ENCODE peak calls at places on chromosome 14, in five cellular contexts. G is heart left ventricle, H is vagina, Z is Calu3, D is colonic mucosa. X is an unnamed sample.

GRCh38 chr14:50620341-50620740 is 47.8 kb downstream of the SAV1 start:
- DNase-seq in G (no peak), H (no peak), Z (no peak), D (no peak), X (peak; percentile 54)

GRCh38 chr14:21055473-21056117 is 2.0 kb upstream of the RNASE8 start:
- DNase-seq in G (no peak), H (no peak), Z (no peak), D (peak; percentile 80), X (no peak)

GRCh38 chr14:63178912-63179311 is 25.3 kb upstream of the RHOJ start:
- DNase-seq in G (no peak), H (no peak), Z (no peak), D (no peak), X (peak; percentile 23)

GRCh38 chr14:61456720-61457119 is 135.3 kb downstream of the PRKCH start:
- DNase-seq in G (peak; percentile 85), H (no peak), Z (peak; percentile 85), D (peak; percentile 90), X (peak; percentile 86)

GRCh38 chr14:26859483-26859882 is 261.6 kb upstream of the NOVA1 start:
- DNase-seq in G (no peak), H (no peak), Z (no peak), D (no peak), X (no peak)

GRCh38 chr14:52455291-52456088 is 96.8 kb downstream of the TXNDC16 start:
- DNase-seq in G (no peak), H (no peak), Z (no peak), D (no peak), X (peak; percentile 62)

GRCh38 chr14:95691591-95691990 is 5.4 kb downstream of the TCL1B start:
- DNase-seq in G (no peak), H (peak; percentile 75), Z (no peak), D (no peak), X (no peak)

GRCh38 chr14:53516261-53516774 is 363.2 kb upstream of the DDHD1 start:
- DNase-seq in G (no peak), H (no peak), Z (no peak), D (no peak), X (peak; percentile 16)

GRCh38 chr14:94728950-94729349 is 41.0 kb downstream of the GSC start:
- DNase-seq in G (no peak), H (no peak), Z (no peak), D (no peak), X (no peak)

GRCh38 chr14:47022721-47023120 is 371.1 kb upstream of the RPL10L start:
- DNase-seq in G (no peak), H (no peak), Z (no peak), D (no peak), X (no peak)

GRCh38 chr14:105999361-106000028 is 473.1 kb downstream of the TMEM121 start:
- DNase-seq in G (peak; percentile 47), H (no peak), Z (peak; percentile 37), D (peak; percentile 61), X (peak; percentile 47)
- TF ChIP-seq CTCF in G (peak; percentile 58), H (no peak), Z (peak; percentile 62), D (peak; percentile 35), X (peak; percentile 54)

GRCh38 chr14:34059925-34060746 is 109.3 kb upstream of the EGLN3 start:
- DNase-seq in G (peak; percentile 83), H (no peak), Z (peak; percentile 82), D (peak; percentile 87), X (peak; percentile 65)
- TF ChIP-seq CTCF in G (peak; percentile 38), H (no peak), Z (no peak), D (peak; percentile 38), X (peak; percentile 23)

GRCh38 chr14:91138511-91139359 is 24.9 kb downstream of the DGLUCY start:
- DNase-seq in G (no peak), H (no peak), Z (peak; percentile 50), D (peak; percentile 40), X (peak; percentile 49)
- TF ChIP-seq CTCF in G (peak; percentile 55), H (no peak), Z (peak; percentile 40), D (peak; percentile 41), X (peak; percentile 71)

DNA sequence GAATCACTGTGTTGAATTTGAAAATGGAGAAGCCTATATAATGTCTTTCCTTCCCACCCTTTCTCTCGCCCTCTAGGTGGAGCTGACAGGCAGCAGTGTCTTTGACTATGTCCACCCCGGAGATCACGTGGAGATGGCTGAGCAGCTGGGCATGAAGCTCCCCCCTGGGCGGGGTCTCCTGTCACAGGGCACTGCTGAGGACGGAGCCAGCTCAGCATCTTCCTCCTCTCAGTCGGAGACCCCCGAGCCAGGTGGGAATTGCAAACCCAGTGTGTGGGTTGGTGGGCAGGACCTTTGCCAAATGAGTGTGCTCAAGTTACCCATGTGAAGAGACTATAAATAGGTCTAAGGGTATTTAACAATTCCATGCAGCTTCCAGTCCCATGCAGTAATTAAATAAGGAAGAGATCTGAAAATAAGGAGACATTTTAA is 274.7 kb downstream of the EGLN3 start:
- DNase-seq in G (peak; percentile 29), H (no peak), Z (peak; percentile 53), D (peak; percentile 21), X (peak; percentile 81)
- TF ChIP-seq CTCF in G (peak; percentile 39), H (no peak), Z (no peak), D (no peak), X (peak; percentile 77)

DNA sequence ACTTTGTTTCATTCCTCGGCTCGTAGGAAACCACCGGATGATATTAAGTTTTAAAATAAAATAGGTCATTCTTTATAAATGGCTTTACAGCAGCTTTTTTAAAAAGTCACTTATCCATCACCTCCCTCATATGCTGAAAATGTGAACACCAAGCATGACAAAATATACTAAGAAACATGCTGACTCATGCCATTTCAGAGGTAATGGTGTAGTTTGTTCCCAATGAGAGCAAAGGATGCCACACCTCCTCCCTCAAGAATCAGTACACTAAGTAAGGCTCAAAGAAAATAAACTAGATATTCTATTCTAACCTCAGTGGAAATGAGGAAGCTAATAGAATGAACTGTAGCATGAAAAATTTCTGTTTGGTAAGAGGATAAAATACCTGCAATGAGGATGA is 5.5 kb upstream of the DIO2 start:
- DNase-seq in G (no peak), H (no peak), Z (no peak), D (no peak), X (peak; percentile 28)
- TF ChIP-seq CTCF in G (no peak), H (no peak), Z (no peak), D (no peak), X (no peak)

GRCh38 chr14:59197695-59198262 is 9.3 kb downstream of the DAAM1 start:
- DNase-seq in G (no peak), H (no peak), Z (no peak), D (no peak), X (no peak)

GRCh38 chr14:59199614-59200013 is 11.1 kb downstream of the DAAM1 start:
- DNase-seq in G (no peak), H (no peak), Z (no peak), D (no peak), X (peak; percentile 39)

GRCh38 chr14:59202031-59202430 is 13.6 kb downstream of the DAAM1 start:
- DNase-seq in G (no peak), H (no peak), Z (no peak), D (no peak), X (no peak)

GRCh38 chr14:59200214-59200613 is 11.7 kb downstream of the DAAM1 start:
- DNase-seq in G (no peak), H (no peak), Z (no peak), D (no peak), X (no peak)

DNA sequence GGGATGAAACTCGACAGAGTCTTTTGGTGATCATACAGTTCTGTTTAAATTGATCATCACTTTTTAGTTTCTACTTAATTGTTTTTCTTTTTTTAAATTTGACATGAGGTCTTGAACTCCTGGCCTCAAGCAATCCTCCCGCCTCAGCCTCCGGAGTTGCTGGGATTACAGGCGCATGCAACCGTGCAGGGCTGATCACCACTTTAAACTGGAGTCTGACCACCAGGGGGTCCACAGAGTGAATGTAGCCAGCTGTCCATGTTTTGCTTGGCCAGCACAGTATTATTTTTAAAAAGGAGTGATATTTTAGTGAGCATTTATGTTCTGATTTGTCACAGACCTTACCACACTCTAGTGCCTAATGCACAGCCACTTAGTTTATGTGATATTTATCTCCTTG is 10.7 kb downstream of the DAAM1 start:
- DNase-seq in G (no peak), H (no peak), Z (no peak), D (no peak), X (peak; percentile 62)
- TF ChIP-seq CTCF in G (no peak), H (no peak), Z (no peak), D (no peak), X (peak; percentile 53)

DNA sequence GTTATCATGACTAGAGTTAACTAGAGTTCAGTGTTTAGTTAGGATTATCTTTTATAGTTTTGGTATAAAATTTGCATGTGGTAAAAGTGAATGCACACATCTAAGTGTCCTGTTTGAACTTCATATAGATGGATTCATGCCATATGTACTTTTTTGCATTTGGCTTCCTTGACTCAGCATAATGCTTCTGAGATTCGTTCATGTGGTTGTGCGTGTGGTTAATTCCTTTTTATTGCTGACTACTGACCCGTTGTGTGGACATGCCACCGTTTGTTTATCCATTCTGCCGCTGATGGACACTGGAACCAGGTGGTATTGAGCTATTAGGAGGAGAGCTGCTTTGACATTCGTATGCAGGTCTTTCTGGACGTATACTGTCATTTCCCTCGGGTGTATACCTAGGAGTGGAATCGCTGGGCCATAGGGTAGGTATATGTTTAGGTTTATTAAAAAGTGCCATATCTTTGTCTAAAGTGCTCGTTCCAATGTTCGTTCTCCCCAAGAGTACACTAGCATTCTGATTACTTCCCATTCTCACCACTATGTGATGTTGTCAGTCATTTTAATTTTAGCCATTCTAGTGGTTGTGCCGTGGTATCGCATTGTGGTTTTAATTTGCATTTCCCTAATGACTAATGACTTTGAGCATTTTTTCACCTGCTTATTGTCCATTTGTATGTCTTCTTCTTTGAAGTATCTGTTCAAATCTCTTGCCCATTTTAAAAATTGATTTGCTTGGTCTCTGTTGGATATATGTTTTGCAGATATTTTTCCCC is 37.7 kb downstream of the RIN3 start:
- DNase-seq in G (no peak), H (no peak), Z (no peak), D (no peak), X (no peak)
- TF ChIP-seq CTCF in G (no peak), H (no peak), Z (no peak), D (no peak), X (no peak)

DNA sequence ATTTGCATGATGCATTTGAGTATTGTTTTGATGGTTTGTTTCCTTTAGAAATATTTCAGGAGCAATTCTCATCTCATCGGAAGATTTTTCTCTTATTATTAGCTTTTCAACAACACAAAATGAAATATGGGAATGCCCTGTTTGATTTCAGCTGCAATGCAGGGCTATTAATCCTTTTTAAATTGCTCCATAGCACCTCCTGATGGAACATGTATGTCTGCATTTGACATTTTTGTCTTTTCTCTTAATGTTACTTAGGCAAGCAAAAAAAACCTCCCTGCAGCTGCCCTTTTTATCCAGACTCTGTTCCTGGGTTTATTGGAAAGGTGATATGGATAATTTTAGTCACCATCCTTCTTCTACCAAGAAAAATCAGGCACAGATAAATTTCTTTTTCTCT is 895.8 kb downstream of the RPS29 start:
- DNase-seq in G (no peak), H (no peak), Z (no peak), D (no peak), X (peak; percentile 0)
- TF ChIP-seq CTCF in G (no peak), H (no peak), Z (no peak), D (no peak), X (no peak)